ENCODE peak calls at places on chromosome 11, in six cellular contexts. G is IMR-90, J is heart left ventricle, K is retinal pigment epithelial cell, S is endodermal cell, R is psoas muscle. W is an unnamed sample.

GRCh38 chr11:65658174-65659021 is 4.3 kb downstream of the RELA start:
- DNase-seq in K (no peak), G (no peak), J (no peak), S (no peak), R (peak), W (no peak)

GRCh38 chr11:35746356-35747153 is 84.0 kb downstream of the TRIM44 start:
- DNase-seq in G (peak), S (no peak), R (no peak), K (no peak), J (no peak), W (no peak)

GRCh38 chr11:16831281-16832192 is 93.1 kb downstream of the C11orf58 start:
- DNase-seq in S (no peak), J (no peak), K (no peak), G (no peak), R (no peak), W (no peak)

GRCh38 chr11:130631119-130631518 is 182.7 kb downstream of the ADAMTS15 start:
- DNase-seq in K (peak), R (no peak), G (peak), S (no peak), J (no peak), W (peak)

GRCh38 chr11:70064726-70065317 is 13.3 kb upstream of the ANO1 start:
- DNase-seq in K (no peak), R (no peak), G (no peak), J (no peak), S (no peak), W (no peak)

GRCh38 chr11:131675489-131675888 is 305.1 kb downstream of the NTM start:
- DNase-seq in S (no peak), R (no peak), J (peak), K (no peak), G (peak), W (no peak)

GRCh38 chr11:8964324-8965320 is at the start of gene TMEM9B:
- DNase-seq in G (peak), R (peak), J (peak), S (peak), K (peak), W (peak)

GRCh38 chr11:64802370-64803162 is 448 bp downstream of the MAP4K2 start:
- DNase-seq in G (no peak), J (no peak), S (no peak), K (no peak), R (no peak), W (no peak)

GRCh38 chr11:9385288-9385902 is 943 bp downstream of the IPO7 start:
- DNase-seq in J (no peak), S (no peak), K (no peak), G (no peak), R (no peak), W (no peak)

GRCh38 chr11:134153147-134153905 is 70.4 kb downstream of the NCAPD3 start:
- DNase-seq in K (no peak), R (no peak), G (no peak), S (no peak), J (no peak), W (no peak)

GRCh38 chr11:129302386-129303101 is 73.1 kb upstream of the BARX2 start:
- DNase-seq in J (no peak), K (no peak), R (no peak), S (no peak), G (no peak), W (no peak)

GRCh38 chr11:11866203-11866602 is 24.4 kb downstream of the USP47 start:
- DNase-seq in S (no peak), K (no peak), J (no peak), G (no peak), R (no peak), W (no peak)

GRCh38 chr11:10351768-10352641 is 47.1 kb downstream of the ADM start:
- DNase-seq in R (peak), S (peak), J (peak), G (peak), K (no peak), W (peak)

GRCh38 chr11:62169448-62169847 is 20.6 kb upstream of the SCGB1D1 start:
- DNase-seq in J (peak), K (no peak), R (peak), S (no peak), G (no peak), W (no peak)

DNA sequence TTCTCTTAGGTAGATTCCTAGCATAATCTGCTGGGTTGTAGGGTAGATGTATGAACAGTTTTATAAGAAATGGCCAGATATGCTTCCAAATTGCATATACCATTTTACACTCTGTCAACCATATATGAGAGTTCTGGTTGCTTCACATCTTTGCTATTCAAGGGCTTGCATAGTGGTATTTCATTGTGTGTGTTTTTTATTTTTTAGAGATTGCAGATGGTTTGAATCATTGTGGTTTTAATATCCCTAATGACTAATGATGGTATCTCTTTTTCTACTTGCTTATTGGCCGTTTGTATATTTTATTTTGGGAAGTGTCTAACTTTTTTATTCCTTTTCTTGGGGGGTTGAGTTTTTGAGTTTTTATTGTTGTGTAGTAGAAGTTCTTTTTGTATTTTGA is 26.9 kb downstream of the RNF214 start:
- DNase-seq in R (no peak), S (no peak), K (no peak), G (peak), J (no peak), W (no peak)
- H3K4me3 ChIP-seq in R (no peak), S (no peak), K (no peak), G (no peak), J (no peak), W (no peak)

DNA sequence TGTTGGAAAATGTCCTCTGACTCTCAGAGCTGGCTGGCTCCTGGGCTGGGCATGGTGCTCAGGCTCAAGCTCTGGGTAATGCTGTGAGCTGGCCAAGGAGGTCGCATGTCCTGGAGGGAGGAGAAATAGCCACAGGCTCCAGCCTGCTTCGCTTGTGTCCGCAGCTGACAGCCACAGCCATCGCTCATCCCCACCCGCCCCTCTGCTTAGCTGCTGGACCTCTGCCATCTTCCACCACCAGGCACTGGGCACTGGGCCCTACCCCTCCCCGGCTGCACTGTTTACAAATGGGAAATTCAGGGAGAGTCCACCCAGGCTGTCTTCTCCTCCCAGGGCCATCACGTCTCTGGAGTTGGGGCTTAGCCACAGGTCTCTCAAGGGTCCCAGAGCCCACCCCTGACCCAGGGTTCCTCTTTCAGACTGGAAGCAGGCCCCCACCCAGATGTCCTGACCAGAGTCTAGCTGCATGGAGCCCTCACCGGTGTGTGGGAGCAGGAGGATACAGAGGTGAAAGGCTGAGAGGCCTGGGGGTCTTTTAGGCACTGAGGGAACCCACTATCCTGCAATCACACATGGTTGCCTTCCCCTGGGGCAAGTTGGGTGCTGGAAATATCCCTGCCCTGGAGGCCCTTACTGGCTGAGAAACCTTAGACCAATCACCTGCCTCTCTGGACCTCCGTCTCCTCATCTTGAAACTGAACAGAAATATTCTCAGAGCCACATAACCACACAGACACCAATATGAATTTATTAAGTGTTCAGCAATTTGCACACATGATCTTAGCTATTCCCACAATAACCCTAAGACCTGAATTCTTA is 62.7 kb downstream of the CD82 start:
- DNase-seq in S (peak), K (peak), G (peak), J (peak), R (peak), W (no peak)
- TF ChIP-seq CTCF in S (no peak), K (no peak), G (no peak), J (no peak), R (no peak), W (no peak)

GRCh38 chr11:120342226-120342625 is 6.0 kb downstream of the ARHGEF12 start:
- DNase-seq in G (no peak), R (no peak), K (no peak), S (no peak), J (no peak), W (no peak)
- H3K4me3 ChIP-seq in G (no peak), R (peak), K (no peak), S (no peak), J (no peak), W (no peak)

DNA sequence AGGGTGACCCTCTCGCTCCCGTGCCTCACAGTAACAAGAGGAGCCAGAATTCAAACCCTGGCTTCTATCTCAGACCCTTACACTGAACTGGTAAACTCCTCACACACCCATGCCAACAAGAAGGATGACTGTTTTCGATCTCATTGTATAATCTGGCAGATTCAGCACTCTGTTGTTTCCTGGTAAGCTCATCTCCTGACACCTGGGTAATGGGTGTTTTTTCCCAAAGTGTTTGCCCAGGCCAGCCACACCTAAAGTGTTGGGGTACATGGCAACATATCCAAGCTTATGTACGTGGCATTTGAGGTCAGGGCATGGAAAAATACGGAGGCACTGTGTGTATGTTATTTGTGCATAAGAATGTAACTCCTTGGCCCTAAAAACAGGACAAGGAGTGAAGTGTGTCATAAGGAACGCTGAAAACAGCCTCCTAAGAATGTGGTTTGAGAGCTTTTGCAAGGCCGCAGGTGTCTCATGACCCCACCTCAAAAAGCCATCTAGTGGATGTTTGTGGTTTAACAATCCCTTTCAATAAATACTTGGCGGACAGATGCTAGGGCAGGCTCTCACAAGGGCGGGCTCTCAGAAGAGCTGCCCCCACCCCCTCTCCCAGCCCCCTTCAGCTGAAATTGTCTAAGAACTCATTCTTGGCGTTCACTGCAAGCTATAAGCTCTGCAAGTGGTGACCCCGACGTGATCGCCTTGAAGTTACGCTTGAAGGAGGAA is at the start of gene MS4A15:
- DNase-seq in J (no peak), R (no peak), S (peak), K (peak), G (no peak), W (no peak)
- TF ChIP-seq CTCF in J (no peak), R (no peak), S (peak), K (peak), G (peak), W (peak)

DNA sequence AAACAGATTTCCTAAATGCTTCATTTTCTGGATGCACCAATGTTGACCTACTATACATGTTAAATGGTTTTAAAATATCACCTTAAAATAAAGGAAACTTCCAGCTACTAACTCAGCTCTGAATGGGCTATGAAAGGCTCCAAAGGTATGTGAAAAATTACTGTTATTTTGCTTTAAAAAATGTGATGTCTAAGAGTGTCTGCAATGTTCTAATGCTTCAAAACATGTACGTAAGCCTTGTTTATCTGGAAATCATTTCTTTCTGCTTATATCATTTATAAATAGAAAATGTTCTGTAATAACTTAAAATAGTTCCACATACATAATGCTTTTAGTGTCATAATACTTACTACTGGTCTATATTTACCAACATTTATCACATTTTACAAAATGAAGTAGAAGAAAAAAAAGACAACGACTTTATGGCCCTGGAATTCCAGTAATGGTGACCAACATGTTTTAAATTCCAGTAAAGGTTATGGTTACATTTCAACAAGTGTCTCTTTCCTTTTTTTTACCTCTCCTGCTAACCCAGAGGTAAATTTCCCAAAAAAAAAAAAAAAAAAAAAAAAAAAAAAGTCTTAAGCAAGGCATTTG is 2.5 kb downstream of the BDNF start:
- DNase-seq in G (no peak), K (no peak), R (no peak), J (no peak), S (no peak), W (no peak)
- H3K4me3 ChIP-seq in G (peak), K (peak), R (no peak), J (no peak), S (no peak), W (no peak)

GRCh38 chr11:20293531-20293930 is 70.0 kb upstream of the HTATIP2 start:
- DNase-seq in R (no peak), S (no peak), G (no peak), J (no peak), K (no peak), W (no peak)
- TF ChIP-seq CTCF in R (no peak), S (no peak), G (no peak), J (no peak), K (no peak), W (no peak)

DNA sequence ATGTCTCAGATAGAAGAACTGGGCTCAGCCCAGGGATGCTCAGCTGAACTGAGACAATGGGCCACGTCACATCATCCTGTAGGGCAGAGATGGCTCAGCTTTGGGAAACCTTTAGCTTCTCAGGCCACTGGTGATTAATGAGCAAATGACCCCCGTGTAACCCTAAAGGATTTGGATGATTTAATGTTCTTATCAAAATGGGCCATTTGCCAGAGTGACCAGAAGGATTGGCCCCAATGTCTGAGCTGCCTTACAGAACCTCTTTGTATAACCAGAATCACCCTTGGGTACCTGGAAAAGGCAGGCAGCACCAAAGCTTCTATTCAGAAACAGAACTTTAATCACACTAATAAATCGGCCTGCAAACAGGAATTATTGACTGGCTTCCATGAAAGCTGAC is 73.6 kb downstream of the ABTB2 start:
- DNase-seq in K (no peak), R (no peak), G (no peak), J (no peak), S (no peak), W (no peak)
- H3K4me3 ChIP-seq in K (no peak), R (no peak), G (no peak), J (no peak), S (no peak), W (no peak)

W was measured in kidney epithelial cell.